ENCODE peak calls at places on chromosome 6, in four cellular contexts. One of them, this sample, is unnamed.
A peak's percentile ranks its signal among the peaks of the same experiment; 100 is the strongest.

GRCh38 chr6:138287144-138287955 is 69.1 kb upstream of the PBOV1 start:
- DNase-seq in neural progenitor cell: peak; percentile 47
- DNase-seq in cardiac muscle cell: peak; percentile 73
- DNase-seq in MM.1S: peak; percentile 66
- DNase-seq in this sample: peak; percentile 69

GRCh38 chr6:9437836-9438235 is 977.0 kb downstream of the TFAP2A start:
- DNase-seq in neural progenitor cell: no peak
- DNase-seq in cardiac muscle cell: no peak
- DNase-seq in MM.1S: no peak
- DNase-seq in this sample: no peak

GRCh38 chr6:28531479-28532128 is 5.9 kb downstream of the GPX5 start:
- DNase-seq in neural progenitor cell: peak; percentile 38
- DNase-seq in cardiac muscle cell: no peak
- DNase-seq in MM.1S: no peak
- DNase-seq in this sample: no peak

GRCh38 chr6:156827382-156827781 is 50.2 kb downstream of the ARID1B start:
- DNase-seq in neural progenitor cell: no peak
- DNase-seq in cardiac muscle cell: no peak
- DNase-seq in MM.1S: no peak
- DNase-seq in this sample: no peak

GRCh38 chr6:105263685-105264298 is 84.0 kb upstream of the POPDC3 start:
- DNase-seq in neural progenitor cell: no peak
- DNase-seq in cardiac muscle cell: no peak
- DNase-seq in MM.1S: no peak
- DNase-seq in this sample: no peak

GRCh38 chr6:16129623-16130243 is 847 bp downstream of the MYLIP start:
- DNase-seq in neural progenitor cell: peak; percentile 45
- DNase-seq in cardiac muscle cell: peak; percentile 30
- DNase-seq in MM.1S: peak; percentile 27
- DNase-seq in this sample: no peak

GRCh38 chr6:41464019-41464418 is 82.2 kb upstream of the FOXP4 start:
- DNase-seq in neural progenitor cell: no peak
- DNase-seq in cardiac muscle cell: no peak
- DNase-seq in MM.1S: no peak
- DNase-seq in this sample: no peak

GRCh38 chr6:106858653-106859092 is 115.9 kb downstream of the CD24 start:
- DNase-seq in neural progenitor cell: no peak
- DNase-seq in cardiac muscle cell: no peak
- DNase-seq in MM.1S: no peak
- DNase-seq in this sample: no peak

GRCh38 chr6:43803783-43804549 is 34.0 kb downstream of the VEGFA start:
- DNase-seq in neural progenitor cell: no peak
- DNase-seq in cardiac muscle cell: no peak
- DNase-seq in MM.1S: no peak
- DNase-seq in this sample: no peak

GRCh38 chr6:90015883-90016282 is 121.6 kb downstream of the GJA10 start:
- DNase-seq in neural progenitor cell: no peak
- DNase-seq in cardiac muscle cell: no peak
- DNase-seq in MM.1S: no peak
- DNase-seq in this sample: no peak

GRCh38 chr6:170146640-170147039 is 144.2 kb downstream of the DLL1 start:
- DNase-seq in neural progenitor cell: no peak
- DNase-seq in cardiac muscle cell: no peak
- DNase-seq in MM.1S: no peak
- DNase-seq in this sample: no peak

GRCh38 chr6:13729891-13730290 is 18.3 kb upstream of the RANBP9 start:
- DNase-seq in neural progenitor cell: no peak
- DNase-seq in cardiac muscle cell: no peak
- DNase-seq in MM.1S: no peak
- DNase-seq in this sample: no peak

GRCh38 chr6:157514659-157515496 is 133.9 kb downstream of the ZDHHC14 start:
- DNase-seq in neural progenitor cell: no peak
- DNase-seq in cardiac muscle cell: no peak
- DNase-seq in MM.1S: no peak
- DNase-seq in this sample: no peak

GRCh38 chr6:108966855-108967755 is 118.9 kb downstream of the ARMC2 start:
- DNase-seq in neural progenitor cell: peak; percentile 78
- DNase-seq in cardiac muscle cell: peak; percentile 64
- DNase-seq in MM.1S: no peak
- DNase-seq in this sample: no peak

GRCh38 chr6:111417181-111417585 is 65.8 kb downstream of the REV3L start:
- DNase-seq in neural progenitor cell: no peak
- DNase-seq in cardiac muscle cell: peak; percentile 19
- DNase-seq in MM.1S: no peak
- DNase-seq in this sample: no peak

GRCh38 chr6:136788069-136788902 is 4.0 kb downstream of the MAP3K5 start:
- DNase-seq in neural progenitor cell: no peak
- DNase-seq in cardiac muscle cell: no peak
- DNase-seq in MM.1S: no peak
- DNase-seq in this sample: no peak

GRCh38 chr6:85364354-85364753 is 85.5 kb upstream of the NT5E start:
- DNase-seq in neural progenitor cell: no peak
- DNase-seq in cardiac muscle cell: no peak
- DNase-seq in MM.1S: no peak
- DNase-seq in this sample: no peak

GRCh38 chr6:110054664-110055386 is 76.7 kb downstream of the GPR6 start:
- DNase-seq in neural progenitor cell: no peak
- DNase-seq in cardiac muscle cell: no peak
- DNase-seq in MM.1S: no peak
- DNase-seq in this sample: no peak

GRCh38 chr6:156169361-156169760 is 607.8 kb upstream of the ARID1B start:
- DNase-seq in neural progenitor cell: no peak
- DNase-seq in cardiac muscle cell: no peak
- DNase-seq in MM.1S: no peak
- DNase-seq in this sample: no peak

GRCh38 chr6:143060354-143060805 is 309 bp upstream of the AIG1 start:
- DNase-seq in neural progenitor cell: peak; percentile 93
- DNase-seq in cardiac muscle cell: peak; percentile 90
- DNase-seq in MM.1S: peak; percentile 59
- DNase-seq in this sample: peak; percentile 88

GRCh38 chr6:125314019-125314581 is 12.3 kb upstream of the HDDC2 start:
- DNase-seq in neural progenitor cell: peak; percentile 78
- DNase-seq in cardiac muscle cell: peak; percentile 81
- DNase-seq in MM.1S: peak; percentile 63
- DNase-seq in this sample: peak; percentile 50

GRCh38 chr6:116105247-116105646 is 4.6 kb downstream of the NT5DC1 start:
- DNase-seq in neural progenitor cell: no peak
- DNase-seq in cardiac muscle cell: no peak
- DNase-seq in MM.1S: no peak
- DNase-seq in this sample: no peak

GRCh38 chr6:75492769-75493168 is 831 bp downstream of the FILIP1 start:
- DNase-seq in neural progenitor cell: no peak
- DNase-seq in cardiac muscle cell: no peak
- DNase-seq in MM.1S: peak; percentile 21
- DNase-seq in this sample: no peak

GRCh38 chr6:89313006-89313405 is 2.1 kb downstream of the GABRR2 start:
- DNase-seq in neural progenitor cell: no peak
- DNase-seq in cardiac muscle cell: no peak
- DNase-seq in MM.1S: no peak
- DNase-seq in this sample: no peak

GRCh38 chr6:56484669-56485068 is 158.0 kb downstream of the DST start:
- DNase-seq in neural progenitor cell: no peak
- DNase-seq in cardiac muscle cell: no peak
- DNase-seq in MM.1S: no peak
- DNase-seq in this sample: no peak

GRCh38 chr6:156582509-156582992 is 194.6 kb upstream of the ARID1B start:
- DNase-seq in neural progenitor cell: no peak
- DNase-seq in cardiac muscle cell: no peak
- DNase-seq in MM.1S: peak; percentile 83
- DNase-seq in this sample: no peak

GRCh38 chr6:105786449-105786848 is 299.7 kb upstream of the PRDM1 start:
- DNase-seq in neural progenitor cell: no peak
- DNase-seq in cardiac muscle cell: no peak
- DNase-seq in MM.1S: no peak
- DNase-seq in this sample: no peak

GRCh38 chr6:2626381-2626780 is 124.3 kb downstream of the MYLK4 start:
- DNase-seq in neural progenitor cell: no peak
- DNase-seq in cardiac muscle cell: no peak
- DNase-seq in MM.1S: no peak
- DNase-seq in this sample: no peak

GRCh38 chr6:139568956-139569538 is 194.6 kb upstream of the CITED2 start:
- DNase-seq in neural progenitor cell: no peak
- DNase-seq in cardiac muscle cell: no peak
- DNase-seq in MM.1S: no peak
- DNase-seq in this sample: no peak

DNA sequence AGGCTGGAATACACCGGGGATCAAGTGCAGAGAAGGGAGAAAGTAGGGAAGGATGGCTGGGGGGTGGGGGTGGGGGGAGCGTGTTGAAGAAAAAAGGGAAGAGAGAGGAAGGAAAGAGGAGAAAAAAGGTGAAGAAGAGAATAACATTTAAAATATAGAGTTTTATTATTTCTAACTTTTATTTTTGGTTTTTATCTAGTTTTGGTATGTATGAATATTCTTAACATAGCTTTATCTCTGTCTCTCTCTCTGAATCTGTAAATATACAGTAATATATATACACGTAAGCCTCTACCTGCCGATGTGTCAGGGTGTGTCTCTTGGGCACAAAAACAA is 30.0 kb downstream of the HLA-F start:
- DNase-seq in neural progenitor cell: no peak
- DNase-seq in cardiac muscle cell: no peak
- DNase-seq in MM.1S: no peak
- DNase-seq in this sample: no peak
- TF ChIP-seq CTCF in neural progenitor cell: no peak
- TF ChIP-seq CTCF in cardiac muscle cell: no peak
- TF ChIP-seq CTCF in MM.1S: no peak
- TF ChIP-seq CTCF in this sample: no peak

GRCh38 chr6:33209856-33210255 is 1.6 kb downstream of the RING1 start:
- DNase-seq in neural progenitor cell: no peak
- DNase-seq in cardiac muscle cell: no peak
- DNase-seq in MM.1S: no peak
- DNase-seq in this sample: peak; percentile 7
- TF ChIP-seq CTCF in neural progenitor cell: no peak
- TF ChIP-seq CTCF in cardiac muscle cell: no peak
- TF ChIP-seq CTCF in MM.1S: no peak
- TF ChIP-seq CTCF in this sample: no peak

GRCh38 chr6:73107016-73107415 is 118.3 kb downstream of the KHDC1L start:
- DNase-seq in neural progenitor cell: no peak
- DNase-seq in cardiac muscle cell: no peak
- DNase-seq in MM.1S: no peak
- DNase-seq in this sample: no peak
- TF ChIP-seq CTCF in neural progenitor cell: no peak
- TF ChIP-seq CTCF in cardiac muscle cell: no peak
- TF ChIP-seq CTCF in MM.1S: no peak
- TF ChIP-seq CTCF in this sample: no peak

GRCh38 chr6:130676077-130676772 is 151.0 kb upstream of the SMLR1 start:
- DNase-seq in neural progenitor cell: peak; percentile 30
- DNase-seq in cardiac muscle cell: no peak
- DNase-seq in MM.1S: no peak
- DNase-seq in this sample: no peak
- TF ChIP-seq CTCF in neural progenitor cell: peak; percentile 32
- TF ChIP-seq CTCF in cardiac muscle cell: no peak
- TF ChIP-seq CTCF in MM.1S: no peak
- TF ChIP-seq CTCF in this sample: no peak

DNA sequence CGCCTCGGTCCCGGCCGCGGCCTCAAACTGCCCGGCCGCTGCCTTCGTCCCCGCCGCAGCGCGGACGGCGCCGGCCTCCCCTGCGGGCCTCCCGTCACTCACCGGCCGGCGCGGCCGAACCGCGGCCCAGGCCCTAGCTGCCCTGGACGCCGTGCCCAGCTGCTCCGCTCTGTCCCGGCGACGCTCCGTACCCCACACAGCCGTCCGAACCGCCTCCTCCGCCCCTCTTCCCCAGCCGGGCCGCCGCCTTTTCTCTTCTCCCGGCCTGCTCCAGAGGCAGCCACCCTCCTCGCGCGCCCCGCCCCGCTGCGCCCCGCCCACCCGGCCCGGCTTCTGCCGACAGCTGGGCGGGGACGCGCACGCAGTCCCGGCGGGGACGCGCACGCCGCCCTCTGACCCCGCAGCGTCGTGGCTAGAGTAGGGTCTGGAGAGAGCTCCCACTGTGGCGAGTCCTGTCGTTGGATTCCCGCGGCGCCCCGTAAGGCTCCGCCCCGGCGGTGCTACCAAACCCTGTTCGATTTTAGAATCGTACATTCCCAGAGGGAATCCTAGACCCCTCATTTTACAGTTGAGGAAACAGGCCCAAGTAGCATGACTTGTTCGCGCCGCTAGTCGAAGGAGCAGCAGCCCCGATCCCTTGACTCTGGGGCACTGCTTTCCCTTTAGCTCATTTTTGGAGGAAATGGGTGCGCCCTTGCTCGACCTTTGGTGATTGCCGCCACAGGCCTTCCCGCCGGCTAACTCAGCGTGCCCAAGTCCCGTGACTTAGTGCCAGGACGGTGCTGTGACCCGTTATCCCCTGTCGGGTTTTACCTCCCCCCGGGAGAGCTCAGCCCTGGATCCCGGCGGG is at the start of gene FBXO30:
- DNase-seq in neural progenitor cell: peak; percentile 94
- DNase-seq in cardiac muscle cell: peak; percentile 90
- DNase-seq in MM.1S: peak; percentile 76
- DNase-seq in this sample: peak; percentile 92
- TF ChIP-seq CTCF in neural progenitor cell: peak; percentile 15
- TF ChIP-seq CTCF in cardiac muscle cell: peak; percentile 9
- TF ChIP-seq CTCF in MM.1S: peak; percentile 4
- TF ChIP-seq CTCF in this sample: no peak

GRCh38 chr6:148382856-148383255 is 40.2 kb downstream of the SASH1 start:
- DNase-seq in neural progenitor cell: no peak
- DNase-seq in cardiac muscle cell: no peak
- DNase-seq in MM.1S: no peak
- DNase-seq in this sample: no peak
- TF ChIP-seq CTCF in neural progenitor cell: no peak
- TF ChIP-seq CTCF in cardiac muscle cell: no peak
- TF ChIP-seq CTCF in MM.1S: no peak
- TF ChIP-seq CTCF in this sample: no peak

DNA sequence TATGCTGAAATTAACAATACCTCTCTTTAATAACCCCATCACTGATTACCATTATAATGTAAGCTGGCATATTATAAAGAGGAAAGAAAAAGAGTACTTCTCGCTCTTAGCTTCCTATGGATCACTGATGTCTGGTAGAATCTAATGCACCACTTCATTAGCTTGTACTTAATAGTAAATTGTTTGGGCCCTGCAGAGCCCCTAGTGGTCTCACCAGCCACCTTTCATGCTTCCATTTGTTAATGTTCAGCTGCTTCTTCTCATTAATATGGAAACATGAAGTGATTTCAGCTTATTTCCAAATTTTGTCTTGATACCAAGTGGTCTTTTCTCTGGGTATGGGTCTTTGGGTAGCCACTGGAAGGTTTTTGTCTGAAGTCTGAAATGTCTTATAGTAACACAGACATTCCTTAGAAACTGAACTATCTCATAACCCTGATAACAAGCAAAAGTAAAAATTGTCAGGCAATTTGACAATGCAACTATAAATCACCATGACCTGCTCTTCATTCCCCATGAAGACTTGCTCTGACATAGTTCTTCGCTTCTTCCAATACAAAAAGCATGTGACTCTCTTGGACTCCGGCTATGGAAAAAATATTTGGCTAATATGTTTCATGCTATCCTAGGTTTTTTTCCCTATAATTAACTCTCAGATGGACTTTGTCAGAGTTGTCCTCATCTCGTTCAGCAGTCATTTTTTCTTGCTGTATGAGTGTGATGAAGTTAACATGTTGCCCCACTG is 395.8 kb upstream of the MARCKS start:
- DNase-seq in neural progenitor cell: peak; percentile 13
- DNase-seq in cardiac muscle cell: no peak
- DNase-seq in MM.1S: no peak
- DNase-seq in this sample: no peak
- TF ChIP-seq CTCF in neural progenitor cell: peak; percentile 51
- TF ChIP-seq CTCF in cardiac muscle cell: peak; percentile 31
- TF ChIP-seq CTCF in MM.1S: peak; percentile 8
- TF ChIP-seq CTCF in this sample: peak; percentile 6

GRCh38 chr6:30955367-30956042 is 14.7 kb downstream of the MUCL3 start:
- DNase-seq in neural progenitor cell: peak; percentile 86
- DNase-seq in cardiac muscle cell: peak; percentile 65
- DNase-seq in MM.1S: peak; percentile 64
- DNase-seq in this sample: peak; percentile 80
- TF ChIP-seq CTCF in neural progenitor cell: no peak
- TF ChIP-seq CTCF in cardiac muscle cell: no peak
- TF ChIP-seq CTCF in MM.1S: no peak
- TF ChIP-seq CTCF in this sample: no peak

This sample was measured in GM20000.